ENCODE peak calls at places on chromosomes 12 and 14, in nine cellular contexts. F, N, R, K, Q, A, X, T and Y are unnamed samples.

GRCh38 chr14:94701854-94702370 is 68.0 kb downstream of the GSC start:
- DNase-seq in F (no peak), N (no peak), R (no peak), K (no peak), Q (no peak), A (no peak), X (no peak), T (no peak), Y (no peak)

GRCh38 chr14:75547552-75548250 is 25.4 kb downstream of the BATF start:
- DNase-seq in F (no peak), N (no peak), R (no peak), K (no peak), Q (no peak), A (no peak), X (no peak), T (peak; percentile 55), Y (no peak)

GRCh38 chr14:90445011-90445410 is 48.2 kb downstream of the CALM1 start:
- DNase-seq in F (no peak), N (no peak), R (no peak), K (no peak), Q (no peak), A (no peak), X (no peak), T (no peak), Y (no peak)

GRCh38 chr12:65825573-65826512 is 1.6 kb downstream of the HMGA2 start:
- DNase-seq in F (peak; percentile 57), N (no peak), R (peak; percentile 53), K (no peak), Q (peak; percentile 60), A (no peak), X (peak; percentile 60), T (no peak), Y (no peak)

GRCh38 chr14:67311868-67312267 is 47.7 kb downstream of the ATP6V1D start:
- DNase-seq in F (no peak), N (no peak), R (no peak), K (no peak), Q (no peak), A (no peak), X (no peak), T (no peak), Y (no peak)

GRCh38 chr14:77071938-77072388 is 26.1 kb upstream of the CIPC start:
- DNase-seq in F (no peak), N (no peak), R (peak; percentile 65), K (no peak), Q (no peak), A (no peak), X (no peak), T (no peak), Y (no peak)

GRCh38 chr14:23538785-23539184 is 12.8 kb downstream of the ZFHX2 start:
- DNase-seq in F (no peak), N (no peak), R (no peak), K (peak; percentile 68), Q (no peak), A (no peak), X (no peak), T (no peak), Y (no peak)

GRCh38 chr12:20513189-20513588 is 144.9 kb downstream of the PDE3A start:
- DNase-seq in F (no peak), N (no peak), R (no peak), K (no peak), Q (no peak), A (no peak), X (no peak), T (no peak), Y (no peak)

GRCh38 chr12:46983959-46984833 is 95.2 kb upstream of the PCED1B start:
- DNase-seq in F (no peak), N (no peak), R (peak; percentile 81), K (peak; percentile 54), Q (peak; percentile 40), A (no peak), X (peak; percentile 31), T (peak; percentile 59), Y (peak; percentile 56)

GRCh38 chr12:2051700-2052625 is 824 bp upstream of the CACNA1C start:
- DNase-seq in F (no peak), N (no peak), R (no peak), K (no peak), Q (no peak), A (no peak), X (peak; percentile 15), T (no peak), Y (no peak)

GRCh38 chr12:31618228-31619025 is 27.5 kb upstream of the DENND5B start:
- DNase-seq in F (no peak), N (no peak), R (peak; percentile 12), K (no peak), Q (no peak), A (no peak), X (no peak), T (no peak), Y (no peak)

GRCh38 chr14:24426912-24427536 is 2.4 kb downstream of the CBLN3 start:
- DNase-seq in F (peak; percentile 43), N (no peak), R (no peak), K (no peak), Q (no peak), A (no peak), X (no peak), T (peak; percentile 56), Y (no peak)

GRCh38 chr14:74404435-74404834 is 21.6 kb downstream of the SYNDIG1L start:
- DNase-seq in F (no peak), N (no peak), R (no peak), K (no peak), Q (no peak), A (no peak), X (no peak), T (no peak), Y (no peak)